ENCODE peak calls at places on chromosome 6, in ten cellular contexts. D is GM12865; K is CD8-positive, alpha-beta T cell; H is pancreas; X is RWPE1; M is transverse colon; C is AG04450; Z is mesothelial cell of epicardium; G is HFF-Myc; I is K562. R is an unnamed sample.

GRCh38 chr6:121055572-121056163 is 278.6 kb downstream of the TBC1D32 start:
- DNase-seq in I (peak), G (peak), K (no peak), M (no peak), D (peak), H (no peak), Z (no peak), X (peak), C (peak), R (no peak)

GRCh38 chr6:20952605-20953004 is 418.3 kb downstream of the CDKAL1 start:
- DNase-seq in D (no peak), X (peak), G (peak), H (no peak), I (no peak), C (peak), M (no peak), K (no peak), Z (no peak), R (no peak)

GRCh38 chr6:13181398-13181797 is 146.9 kb downstream of the TBC1D7 start:
- DNase-seq in Z (no peak), C (no peak), K (no peak), G (no peak), D (no peak), H (no peak), M (no peak), I (no peak), X (no peak), R (no peak)

GRCh38 chr6:95410168-95410567 is 167.2 kb upstream of the MANEA start:
- DNase-seq in M (no peak), C (no peak), X (no peak), G (no peak), I (no peak), H (no peak), D (no peak), K (no peak), Z (no peak), R (no peak)

GRCh38 chr6:10837009-10837691 is 1.2 kb downstream of the MAK start:
- DNase-seq in C (no peak), M (peak), K (no peak), I (peak), D (no peak), G (no peak), H (no peak), X (peak), Z (peak), R (no peak)

GRCh38 chr6:129686941-129687627 is 22.9 kb downstream of the ARHGAP18 start:
- DNase-seq in X (no peak), D (peak), G (no peak), K (peak), H (no peak), Z (no peak), I (no peak), C (no peak), M (peak), R (peak)

GRCh38 chr6:158561247-158561884 is 1.5 kb downstream of the TMEM181 start:
- DNase-seq in Z (no peak), X (no peak), I (no peak), M (no peak), D (no peak), H (no peak), G (no peak), K (no peak), C (no peak), R (no peak)

GRCh38 chr6:157748839-157749571 is 74.0 kb upstream of the SNX9 start:
- DNase-seq in G (no peak), C (no peak), X (no peak), H (no peak), M (no peak), Z (no peak), I (no peak), K (no peak), D (no peak), R (no peak)

GRCh38 chr6:27230758-27231111 is 16.8 kb upstream of the PRSS16 start:
- DNase-seq in G (no peak), I (no peak), M (no peak), D (no peak), K (no peak), Z (no peak), H (no peak), C (no peak), X (peak), R (no peak)

DNA sequence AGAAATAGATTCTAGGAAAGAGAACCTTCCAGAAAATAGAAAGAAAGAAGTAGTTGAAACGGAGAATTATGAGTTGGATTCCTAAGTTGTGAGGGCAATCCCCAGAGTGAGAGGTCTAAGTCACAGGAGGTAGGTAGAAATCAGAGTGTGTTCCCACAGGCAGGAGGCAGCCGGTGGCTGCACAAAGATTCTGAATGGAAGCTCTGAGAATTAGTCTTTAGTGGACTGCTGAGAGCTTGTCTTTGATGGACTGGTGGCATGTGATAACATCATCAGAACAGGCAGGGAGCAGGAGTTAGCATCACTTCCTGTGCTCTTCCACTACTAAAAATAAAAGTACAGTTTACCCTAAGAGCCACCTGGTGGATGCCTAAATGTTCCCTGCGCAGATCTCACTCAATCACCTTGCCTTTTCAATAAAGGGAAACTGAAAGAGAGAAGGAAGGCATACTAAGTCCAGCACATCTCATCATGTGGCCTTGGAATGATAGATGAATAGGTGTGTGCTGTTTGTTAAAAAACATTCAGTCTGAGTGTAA is 294.6 kb upstream of the POU3F2 start:
- DNase-seq in K (no peak), D (peak), G (no peak), M (no peak), C (no peak), H (no peak), X (no peak), I (no peak), Z (no peak), R (no peak)
- TF ChIP-seq CTCF in K (no peak), D (no peak), G (no peak), M (no peak), C (no peak), H (no peak), X (no peak), I (no peak), Z (no peak), R (no peak)

GRCh38 chr6:19472168-19472567 is 365.0 kb upstream of the ID4 start:
- DNase-seq in I (no peak), Z (no peak), C (peak), X (peak), G (peak), H (no peak), K (no peak), M (no peak), D (no peak), R (no peak)
- TF ChIP-seq CTCF in I (no peak), Z (no peak), C (no peak), X (no peak), G (no peak), H (no peak), K (no peak), M (no peak), D (no peak), R (no peak)

GRCh38 chr6:150549007-150549406 is 50.7 kb upstream of the PLEKHG1 start:
- DNase-seq in K (no peak), D (no peak), C (no peak), G (no peak), I (no peak), X (no peak), Z (no peak), M (no peak), H (no peak), R (no peak)

GRCh38 chr6:150546457-150546856 is 53.2 kb upstream of the PLEKHG1 start:
- DNase-seq in D (no peak), Z (no peak), I (no peak), K (no peak), X (no peak), C (no peak), H (no peak), G (no peak), M (no peak), R (no peak)

GRCh38 chr6:150549577-150550184 is 50.0 kb upstream of the PLEKHG1 start:
- DNase-seq in Z (no peak), M (no peak), I (no peak), G (no peak), X (no peak), H (no peak), K (no peak), C (no peak), D (no peak), R (no peak)

GRCh38 chr6:150550244-150550643 is 49.4 kb upstream of the PLEKHG1 start:
- DNase-seq in H (no peak), D (no peak), K (no peak), X (no peak), G (no peak), I (no peak), Z (no peak), M (no peak), C (no peak), R (no peak)

GRCh38 chr6:150547511-150548222 is 52.0 kb upstream of the PLEKHG1 start:
- DNase-seq in K (no peak), Z (no peak), C (no peak), M (no peak), D (no peak), G (no peak), I (no peak), H (no peak), X (no peak), R (no peak)
- TF ChIP-seq CTCF in K (no peak), Z (no peak), C (no peak), M (no peak), D (no peak), G (no peak), I (no peak), H (no peak), X (no peak), R (no peak)

GRCh38 chr6:31354248-31354647 is 2.7 kb downstream of the HLA-B start:
- DNase-seq in M (no peak), D (no peak), G (no peak), K (no peak), C (no peak), H (no peak), X (no peak), Z (no peak), I (no peak), R (no peak)

GRCh38 chr6:31353508-31353907 is 3.5 kb downstream of the HLA-B start:
- DNase-seq in K (no peak), G (no peak), Z (no peak), C (no peak), M (no peak), H (no peak), X (no peak), I (no peak), D (no peak), R (no peak)

GRCh38 chr6:31350973-31351733 is 5.8 kb downstream of the HLA-B start:
- DNase-seq in C (no peak), M (no peak), H (no peak), Z (no peak), I (no peak), D (no peak), K (no peak), X (no peak), G (no peak), R (no peak)

GRCh38 chr6:31351734-31352496 is 5.1 kb downstream of the HLA-B start:
- DNase-seq in H (no peak), G (no peak), K (peak), D (peak), C (no peak), X (no peak), I (no peak), M (no peak), Z (no peak), R (no peak)

GRCh38 chr6:31352497-31353368 is 4.2 kb downstream of the HLA-B start:
- DNase-seq in D (peak), K (peak), H (no peak), X (no peak), M (no peak), G (no peak), C (no peak), I (no peak), Z (no peak), R (no peak)
- TF ChIP-seq CTCF in D (no peak), K (no peak), H (no peak), X (no peak), M (no peak), G (no peak), C (no peak), I (no peak), Z (no peak), R (no peak)

DNA sequence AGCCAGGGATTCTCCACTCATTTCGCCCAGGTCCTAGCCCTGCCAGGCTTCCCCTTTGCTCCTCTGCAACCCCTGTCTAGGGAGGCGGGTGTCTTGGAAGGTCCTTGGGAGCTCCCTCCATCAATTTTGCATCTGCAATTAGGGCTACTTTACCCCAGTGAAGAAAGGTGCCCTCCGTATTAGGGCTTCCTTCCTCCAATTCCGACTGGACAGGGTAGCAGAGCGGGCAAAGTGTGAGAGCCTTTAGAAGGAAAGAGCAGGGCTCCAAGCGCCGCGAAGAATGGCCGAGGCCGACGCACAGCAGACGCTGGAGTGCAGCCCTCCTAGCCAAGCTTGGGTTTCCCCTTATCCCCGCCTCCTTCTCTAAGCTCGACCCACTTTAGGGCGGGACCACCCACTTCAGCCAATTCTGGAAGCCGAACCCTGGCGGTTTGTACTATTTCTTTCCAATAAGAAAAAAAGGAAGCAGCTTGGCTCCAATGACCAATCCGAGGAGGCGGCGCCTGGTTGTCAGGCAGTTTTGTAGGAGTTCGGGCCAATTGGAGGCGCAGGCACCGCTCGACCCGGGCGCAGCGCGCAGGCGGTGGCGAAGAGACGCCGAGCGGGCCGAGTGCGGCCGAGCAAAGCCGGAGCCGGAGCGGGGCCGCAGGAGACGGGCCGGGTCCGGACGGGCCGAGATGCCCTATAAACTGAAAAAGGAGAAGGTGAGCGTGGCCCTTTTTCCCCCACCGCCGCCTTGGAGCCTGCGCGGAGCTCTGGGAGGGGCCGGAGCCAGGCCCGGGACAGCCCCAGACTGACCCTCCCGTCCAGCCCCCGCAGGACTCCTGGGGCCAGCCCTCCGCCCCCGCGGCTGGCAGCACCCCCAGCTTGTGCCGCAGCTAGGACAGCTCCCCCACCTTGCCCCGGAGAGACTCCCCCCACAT is at the start of gene PPP2R5D:
- DNase-seq in G (peak), C (peak), X (peak), Z (peak), I (peak), D (peak), H (peak), K (peak), M (peak), R (peak)
- TF ChIP-seq CTCF in G (no peak), C (no peak), X (no peak), Z (no peak), I (no peak), D (no peak), H (no peak), K (no peak), M (no peak), R (no peak)

GRCh38 chr6:111870054-111870750 is 3.0 kb downstream of the FYN start:
- DNase-seq in X (no peak), M (no peak), K (no peak), D (peak), H (no peak), Z (no peak), C (no peak), G (no peak), I (peak), R (no peak)
- TF ChIP-seq CTCF in X (no peak), M (no peak), K (peak), D (no peak), H (no peak), Z (no peak), C (no peak), G (no peak), I (peak), R (no peak)

GRCh38 chr6:33720998-33721397 is 9.5 kb upstream of the UQCC2 start:
- DNase-seq in Z (no peak), I (no peak), H (no peak), C (no peak), K (no peak), M (no peak), G (no peak), D (peak), X (no peak), R (no peak)

GRCh38 chr6:33718713-33719112 is 7.2 kb upstream of the UQCC2 start:
- DNase-seq in H (no peak), D (peak), C (no peak), M (no peak), X (no peak), I (no peak), Z (no peak), K (no peak), G (no peak), R (no peak)

GRCh38 chr6:33721529-33721928 is 10.0 kb upstream of the UQCC2 start:
- DNase-seq in I (no peak), D (no peak), C (no peak), K (no peak), G (no peak), Z (no peak), H (no peak), M (no peak), X (no peak), R (no peak)

GRCh38 chr6:33717857-33718552 is 6.5 kb upstream of the UQCC2 start:
- DNase-seq in C (no peak), G (no peak), H (no peak), M (no peak), X (no peak), I (no peak), Z (no peak), D (no peak), K (no peak), R (no peak)

GRCh38 chr6:33719326-33719987 is 8.0 kb upstream of the UQCC2 start:
- DNase-seq in G (no peak), X (no peak), D (no peak), I (no peak), Z (no peak), K (no peak), C (no peak), H (no peak), M (no peak), R (no peak)
- TF ChIP-seq CTCF in G (no peak), X (no peak), D (no peak), I (no peak), Z (no peak), K (no peak), C (no peak), H (no peak), M (no peak), R (no peak)

GRCh38 chr6:107490568-107491058 is 696 bp downstream of the SOBP start:
- DNase-seq in D (no peak), I (no peak), X (no peak), Z (no peak), C (no peak), H (peak), G (no peak), K (no peak), M (no peak), R (no peak)
- TF ChIP-seq CTCF in D (no peak), I (no peak), X (no peak), Z (no peak), C (no peak), H (no peak), G (no peak), K (no peak), M (no peak), R (no peak)

R was measured in CD14-positive monocyte.